ENCODE peak calls at places on chromosomes 11 and 22, in eight cellular contexts. One of them, this sample, is unnamed.

GRCh38 chr11:46808804-46809431 is 37.2 kb downstream of the CKAP5 start:
- DNase-seq in H4: peak; percentile 27
- DNase-seq in neural progenitor cell: no peak
- DNase-seq in renal cortical epithelial cell: peak; percentile 61
- DNase-seq in Calu3: no peak
- DNase-seq in M059J: peak; percentile 50
- DNase-seq in stimulated activated CD8-positive, alpha-beta memory T cell treated with anti-CD3 and anti-CD28 coated beads, Interleukin-15, amount 100 ng/mL, for 1 hour: no peak
- DNase-seq in left cardiac atrium: no peak
- DNase-seq in this sample: no peak

GRCh38 chr11:17343907-17344306 is 7.7 kb upstream of the NCR3LG1 start:
- DNase-seq in H4: no peak
- DNase-seq in neural progenitor cell: no peak
- DNase-seq in renal cortical epithelial cell: peak; percentile 52
- DNase-seq in Calu3: no peak
- DNase-seq in M059J: peak; percentile 73
- DNase-seq in stimulated activated CD8-positive, alpha-beta memory T cell treated with anti-CD3 and anti-CD28 coated beads, Interleukin-15, amount 100 ng/mL, for 1 hour: no peak
- DNase-seq in left cardiac atrium: no peak
- DNase-seq in this sample: no peak

GRCh38 chr11:66277475-66278391 is at the start of gene CNIH2:
- DNase-seq in H4: no peak
- DNase-seq in neural progenitor cell: peak; percentile 82
- DNase-seq in renal cortical epithelial cell: no peak
- DNase-seq in Calu3: peak; percentile 33
- DNase-seq in M059J: peak; percentile 42
- DNase-seq in stimulated activated CD8-positive, alpha-beta memory T cell treated with anti-CD3 and anti-CD28 coated beads, Interleukin-15, amount 100 ng/mL, for 1 hour: no peak
- DNase-seq in left cardiac atrium: no peak
- DNase-seq in this sample: peak; percentile 47

GRCh38 chr11:125141686-125142535 is 22.6 kb upstream of the PKNOX2 start:
- DNase-seq in H4: no peak
- DNase-seq in neural progenitor cell: peak; percentile 90
- DNase-seq in renal cortical epithelial cell: no peak
- DNase-seq in Calu3: peak; percentile 64
- DNase-seq in M059J: peak; percentile 18
- DNase-seq in stimulated activated CD8-positive, alpha-beta memory T cell treated with anti-CD3 and anti-CD28 coated beads, Interleukin-15, amount 100 ng/mL, for 1 hour: peak; percentile 37
- DNase-seq in left cardiac atrium: peak; percentile 43
- DNase-seq in this sample: peak; percentile 30

GRCh38 chr11:116422976-116423375 is 349.8 kb downstream of the BUD13 start:
- DNase-seq in H4: no peak
- DNase-seq in neural progenitor cell: peak; percentile 70
- DNase-seq in renal cortical epithelial cell: no peak
- DNase-seq in Calu3: no peak
- DNase-seq in M059J: no peak
- DNase-seq in stimulated activated CD8-positive, alpha-beta memory T cell treated with anti-CD3 and anti-CD28 coated beads, Interleukin-15, amount 100 ng/mL, for 1 hour: no peak
- DNase-seq in left cardiac atrium: no peak
- DNase-seq in this sample: no peak

GRCh38 chr11:1407668-1408067 is 17.9 kb downstream of the BRSK2 start:
- DNase-seq in H4: no peak
- DNase-seq in neural progenitor cell: no peak
- DNase-seq in renal cortical epithelial cell: no peak
- DNase-seq in Calu3: no peak
- DNase-seq in M059J: no peak
- DNase-seq in stimulated activated CD8-positive, alpha-beta memory T cell treated with anti-CD3 and anti-CD28 coated beads, Interleukin-15, amount 100 ng/mL, for 1 hour: no peak
- DNase-seq in left cardiac atrium: no peak
- DNase-seq in this sample: no peak

GRCh38 chr11:121810291-121810690 is 305.7 kb downstream of the BLID start:
- DNase-seq in H4: no peak
- DNase-seq in neural progenitor cell: no peak
- DNase-seq in renal cortical epithelial cell: no peak
- DNase-seq in Calu3: no peak
- DNase-seq in M059J: peak; percentile 89
- DNase-seq in stimulated activated CD8-positive, alpha-beta memory T cell treated with anti-CD3 and anti-CD28 coated beads, Interleukin-15, amount 100 ng/mL, for 1 hour: no peak
- DNase-seq in left cardiac atrium: no peak
- DNase-seq in this sample: no peak

GRCh38 chr11:78652866-78653265 is 78.2 kb upstream of the NARS2 start:
- DNase-seq in H4: no peak
- DNase-seq in neural progenitor cell: no peak
- DNase-seq in renal cortical epithelial cell: no peak
- DNase-seq in Calu3: no peak
- DNase-seq in M059J: no peak
- DNase-seq in stimulated activated CD8-positive, alpha-beta memory T cell treated with anti-CD3 and anti-CD28 coated beads, Interleukin-15, amount 100 ng/mL, for 1 hour: no peak
- DNase-seq in left cardiac atrium: no peak
- DNase-seq in this sample: no peak

GRCh38 chr22:22945195-22945594 is 57.6 kb downstream of the IGLL5 start:
- DNase-seq in H4: no peak
- DNase-seq in neural progenitor cell: no peak
- DNase-seq in renal cortical epithelial cell: no peak
- DNase-seq in Calu3: no peak
- DNase-seq in M059J: no peak
- DNase-seq in stimulated activated CD8-positive, alpha-beta memory T cell treated with anti-CD3 and anti-CD28 coated beads, Interleukin-15, amount 100 ng/mL, for 1 hour: no peak
- DNase-seq in left cardiac atrium: no peak
- DNase-seq in this sample: peak; percentile 5

GRCh38 chr11:125117429-125117828 is 6.0 kb upstream of the TMEM218 start:
- DNase-seq in H4: no peak
- DNase-seq in neural progenitor cell: peak; percentile 20
- DNase-seq in renal cortical epithelial cell: no peak
- DNase-seq in Calu3: no peak
- DNase-seq in M059J: no peak
- DNase-seq in stimulated activated CD8-positive, alpha-beta memory T cell treated with anti-CD3 and anti-CD28 coated beads, Interleukin-15, amount 100 ng/mL, for 1 hour: no peak
- DNase-seq in left cardiac atrium: no peak
- DNase-seq in this sample: no peak

GRCh38 chr11:58926695-58927094 is 12.6 kb upstream of the GLYATL1 start:
- DNase-seq in H4: peak; percentile 34
- DNase-seq in neural progenitor cell: no peak
- DNase-seq in renal cortical epithelial cell: peak; percentile 98
- DNase-seq in Calu3: no peak
- DNase-seq in M059J: peak; percentile 51
- DNase-seq in stimulated activated CD8-positive, alpha-beta memory T cell treated with anti-CD3 and anti-CD28 coated beads, Interleukin-15, amount 100 ng/mL, for 1 hour: no peak
- DNase-seq in left cardiac atrium: no peak
- DNase-seq in this sample: no peak